ENCODE peak calls at places on chromosomes 4 and X, in nine cellular contexts. Z, A, K, U, C, M, F, O and E are unnamed samples.
A peak's percentile ranks its signal among the peaks of the same experiment; 100 is the strongest.

GRCh38 chrX:154354013-154354412 is 20.4 kb downstream of the FLNA start:
- DNase-seq in Z (no peak), A (peak; percentile 9), K (no peak), U (no peak), C (no peak), M (no peak), F (no peak), O (no peak), E (no peak)

GRCh38 chrX:128396601-128397000 is 344.4 kb upstream of the ACTRT1 start:
- DNase-seq in Z (no peak), A (no peak), K (no peak), U (no peak), C (no peak), M (no peak), F (no peak), O (no peak), E (no peak)

GRCh38 chr4:64581422-64581821 is 172.2 kb upstream of the TECRL start:
- DNase-seq in Z (no peak), A (no peak), K (peak; percentile 0), U (peak; percentile 51), C (peak; percentile 1), M (no peak), F (no peak), O (peak; percentile 70), E (peak; percentile 68)

GRCh38 chr4:7206385-7206784 is 14.0 kb downstream of the SORCS2 start:
- DNase-seq in Z (no peak), A (peak; percentile 44), K (peak; percentile 76), U (no peak), C (peak; percentile 69), M (no peak), F (no peak), O (peak; percentile 78), E (peak; percentile 73)

GRCh38 chr4:155582031-155582430 is 84.6 kb upstream of the GUCY1A1 start:
- DNase-seq in Z (no peak), A (no peak), K (no peak), U (no peak), C (no peak), M (no peak), F (no peak), O (no peak), E (no peak)

GRCh38 chrX:10203617-10204016 is 46.8 kb downstream of the CLCN4 start:
- DNase-seq in Z (no peak), A (no peak), K (no peak), U (no peak), C (no peak), M (no peak), F (no peak), O (no peak), E (no peak)

GRCh38 chr4:53919605-53920004 is 144.8 kb downstream of the CHIC2 start:
- DNase-seq in Z (no peak), A (no peak), K (no peak), U (no peak), C (peak; percentile 45), M (no peak), F (no peak), O (no peak), E (no peak)

GRCh38 chr4:139144911-139145551 is 32.0 kb downstream of the ELF2 start:
- DNase-seq in Z (no peak), A (no peak), K (no peak), U (no peak), C (no peak), M (no peak), F (peak; percentile 59), O (no peak), E (no peak)

GRCh38 chr4:174154455-174154854 is 129.0 kb downstream of the FBXO8 start:
- DNase-seq in Z (no peak), A (no peak), K (peak; percentile 76), U (peak; percentile 50), C (peak; percentile 90), M (no peak), F (no peak), O (peak; percentile 92), E (peak; percentile 74)

GRCh38 chrX:113868716-113869115 is 715.2 kb upstream of the HTR2C start:
- DNase-seq in Z (no peak), A (no peak), K (no peak), U (no peak), C (no peak), M (no peak), F (no peak), O (no peak), E (no peak)

GRCh38 chr4:113781439-113782040 is 20.0 kb upstream of the CAMK2D start:
- DNase-seq in Z (no peak), A (no peak), K (peak; percentile 55), U (no peak), C (peak; percentile 71), M (no peak), F (no peak), O (peak; percentile 66), E (peak; percentile 63)

GRCh38 chr4:174380699-174381098 is 97.0 kb downstream of the CEP44 start:
- DNase-seq in Z (no peak), A (no peak), K (no peak), U (no peak), C (no peak), M (no peak), F (no peak), O (no peak), E (no peak)

GRCh38 chrX:44914532-44915198 is 41.7 kb downstream of the KDM6A start:
- DNase-seq in Z (no peak), A (no peak), K (peak; percentile 68), U (no peak), C (peak; percentile 35), M (no peak), F (no peak), O (peak; percentile 61), E (peak; percentile 43)

GRCh38 chr4:69092190-69092589 is 4.1 kb upstream of the UGT2B7 start:
- DNase-seq in Z (no peak), A (no peak), K (peak; percentile 77), U (peak; percentile 66), C (peak; percentile 62), M (no peak), F (no peak), O (peak; percentile 59), E (peak; percentile 77)

GRCh38 chrX:638482-639131 is 8.0 kb downstream of the SHOX start:
- DNase-seq in Z (no peak), A (no peak), K (no peak), U (no peak), C (peak; percentile 49), M (no peak), F (peak; percentile 11), O (no peak), E (no peak)

GRCh38 chr4:64271601-64272081 is 137.6 kb downstream of the TECRL start:
- DNase-seq in Z (no peak), A (peak; percentile 46), K (no peak), U (peak; percentile 0), C (no peak), M (no peak), F (no peak), O (no peak), E (no peak)

GRCh38 chr4:2803624-2804448 is 11.0 kb downstream of the SH3BP2 start:
- DNase-seq in Z (peak; percentile 90), A (peak; percentile 21), K (no peak), U (no peak), C (peak; percentile 45), M (no peak), F (no peak), O (no peak), E (no peak)

GRCh38 chr4:144663852-144664488 is 18.0 kb downstream of the HHIP start:
- DNase-seq in Z (no peak), A (no peak), K (no peak), U (no peak), C (no peak), M (no peak), F (no peak), O (no peak), E (no peak)

GRCh38 chrX:151365579-151365978 is 31.4 kb upstream of the VMA21 start:
- DNase-seq in Z (no peak), A (no peak), K (no peak), U (no peak), C (no peak), M (no peak), F (no peak), O (no peak), E (no peak)

DNA sequence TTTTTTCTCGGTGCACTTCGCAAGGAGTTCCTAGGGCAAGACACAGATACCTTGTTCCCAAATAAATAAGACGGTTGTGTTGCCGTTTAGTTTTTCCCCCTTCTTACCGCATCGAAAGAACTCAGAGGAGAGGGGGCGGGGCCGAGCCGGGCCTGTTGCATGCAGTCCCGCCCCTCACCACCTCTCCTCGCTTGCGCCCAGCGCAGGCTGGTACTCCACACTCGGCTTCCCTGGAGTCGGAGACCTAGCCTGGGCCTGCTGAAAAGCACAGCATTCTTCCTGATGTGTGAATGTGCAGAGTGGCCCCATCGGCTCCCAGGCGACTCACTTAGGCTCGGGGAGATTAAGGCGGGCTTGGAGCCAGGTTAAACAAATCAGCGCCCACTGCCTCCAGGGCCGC is 26.1 kb upstream of the VMA21 start:
- DNase-seq in Z (no peak), A (no peak), K (no peak), U (no peak), C (no peak), M (no peak), F (no peak), O (no peak), E (no peak)
- TF ChIP-seq CTCF in Z (no peak), A (peak; percentile 9), K (no peak), U (no peak), C (no peak), M (no peak), F (no peak), O (no peak), E (no peak)

GRCh38 chr4:110211007-110211769 is 12.8 kb upstream of the ELOVL6 start:
- DNase-seq in Z (no peak), A (no peak), K (peak; percentile 63), U (peak; percentile 32), C (peak; percentile 68), M (peak; percentile 7), F (no peak), O (peak; percentile 66), E (peak; percentile 50)
- H3K4me3 ChIP-seq in Z (no peak overlapping the region), A (peak overlapping the region; percentile 37), K (no peak overlapping the region), U (no peak overlapping the region), C (no peak overlapping the region), M (no peak overlapping the region), F (no peak overlapping the region), O (no peak overlapping the region), E (no peak overlapping the region)

DNA sequence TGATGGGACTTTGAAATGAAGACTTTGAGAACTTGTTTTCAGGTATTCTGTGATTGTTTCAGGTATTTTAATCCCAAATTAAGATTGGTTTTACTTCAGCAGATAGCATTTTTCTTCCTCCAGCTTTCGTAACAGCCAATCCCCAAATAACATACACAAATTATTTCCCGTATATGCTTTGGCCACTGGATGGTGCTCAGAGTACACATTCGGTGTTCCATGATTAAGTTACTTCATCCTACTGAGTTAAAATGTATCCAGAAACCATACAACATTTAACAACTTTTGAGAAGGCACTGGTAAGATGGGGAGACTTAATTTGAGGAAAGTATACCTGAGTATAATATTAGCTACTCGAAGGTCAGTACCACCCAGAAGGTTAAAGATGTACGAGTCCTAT is 233.4 kb upstream of the FAM47A start:
- DNase-seq in Z (no peak), A (no peak), K (peak; percentile 3), U (peak; percentile 17), C (peak; percentile 37), M (no peak), F (no peak), O (peak; percentile 38), E (peak; percentile 37)
- TF ChIP-seq CTCF in Z (no peak), A (peak; percentile 44), K (peak; percentile 37), U (peak; percentile 55), C (no peak), M (no peak), F (no peak), O (peak; percentile 38), E (peak; percentile 37)

DNA sequence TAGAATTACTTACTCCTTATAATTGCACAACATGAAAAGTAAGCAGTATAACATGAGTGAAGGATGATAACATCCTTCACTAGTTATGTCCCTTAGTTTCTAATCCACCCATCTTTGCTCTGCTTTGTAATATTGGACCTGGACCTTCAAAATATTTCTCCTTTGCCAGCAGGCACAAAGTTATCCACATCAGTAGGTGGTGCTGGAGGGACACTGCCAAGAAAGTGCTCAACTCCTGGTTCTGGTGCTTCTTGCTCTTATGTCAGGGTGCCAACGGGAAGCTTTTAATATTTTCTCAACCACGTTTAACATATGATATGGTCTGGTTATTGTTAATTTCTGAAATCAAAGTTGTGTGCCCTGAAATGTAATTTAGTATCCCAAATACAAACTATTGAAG is 49.1 kb downstream of the TMEM165 start:
- DNase-seq in Z (no peak), A (no peak), K (peak; percentile 51), U (no peak), C (peak; percentile 74), M (no peak), F (no peak), O (peak; percentile 61), E (peak; percentile 50)
- H3K4me3 ChIP-seq in Z (no peak overlapping the region), A (no peak overlapping the region), K (no peak overlapping the region), U (no peak overlapping the region), C (no peak overlapping the region), M (no peak overlapping the region), F (no peak overlapping the region), O (no peak overlapping the region), E (no peak overlapping the region)